ENCODE peak calls at places on chromosome 1, in four cellular contexts. D, C, B and N are unnamed samples.
A peak's percentile ranks its signal among the peaks of the same experiment; 100 is the strongest.

GRCh38 chr1:227557962-227558806 is 5.2 kb upstream of the ZNF678 start:
- DNase-seq in D (no peak), C (no peak), B (no peak), N (no peak)

GRCh38 chr1:24374891-24375786 is 38.4 kb downstream of the STPG1 start:
- DNase-seq in D (peak; percentile 41), C (no peak), B (no peak), N (no peak)

GRCh38 chr1:112589766-112590165 is 29.2 kb downstream of the ST7L start:
- DNase-seq in D (no peak), C (no peak), B (no peak), N (no peak)

GRCh38 chr1:36990928-36991327 is 43.4 kb downstream of the GRIK3 start:
- DNase-seq in D (no peak), C (no peak), B (no peak), N (no peak)

GRCh38 chr1:96979287-96979686 is 257.7 kb downstream of the PTBP2 start:
- DNase-seq in D (no peak), C (no peak), B (no peak), N (no peak)

GRCh38 chr1:184805667-184806295 is 51.1 kb upstream of the EDEM3 start:
- DNase-seq in D (peak; percentile 69), C (peak; percentile 65), B (peak; percentile 55), N (peak; percentile 94)

GRCh38 chr1:8813991-8814390 is 3.4 kb downstream of the RERE start:
- DNase-seq in D (no peak), C (no peak), B (no peak), N (no peak)

GRCh38 chr1:24045766-24046165 is 65.6 kb upstream of the SRSF10 start:
- DNase-seq in D (no peak), C (no peak), B (no peak), N (no peak)

GRCh38 chr1:20477355-20478071 is 8.5 kb downstream of the CAMK2N1 start:
- DNase-seq in D (no peak), C (no peak), B (no peak), N (no peak)

GRCh38 chr1:40710581-40711315 is 19.2 kb downstream of the NFYC start:
- DNase-seq in D (no peak), C (peak; percentile 67), B (no peak), N (no peak)

GRCh38 chr1:22754106-22754768 is 43.6 kb downstream of the EPHB2 start:
- DNase-seq in D (no peak), C (no peak), B (peak; percentile 58), N (no peak)

GRCh38 chr1:234397732-234398131 is 24.5 kb downstream of the COA6 start:
- DNase-seq in D (no peak), C (no peak), B (no peak), N (no peak)

GRCh38 chr1:98325646-98326441 is 335.7 kb upstream of the SNX7 start:
- DNase-seq in D (no peak), C (peak; percentile 2), B (no peak), N (no peak)

GRCh38 chr1:172089768-172090510 is 248.6 kb downstream of the DNM3 start:
- DNase-seq in D (peak; percentile 57), C (peak; percentile 1), B (peak; percentile 50), N (peak; percentile 4)

GRCh38 chr1:228445867-228446584 is 29.4 kb upstream of the TRIM17 start:
- DNase-seq in D (no peak), C (no peak), B (no peak), N (no peak)

GRCh38 chr1:111110197-111110899 is 29.5 kb downstream of the DRAM2 start:
- DNase-seq in D (no peak), C (peak; percentile 77), B (no peak), N (no peak)

GRCh38 chr1:233088613-233089012 is 138.2 kb downstream of the NTPCR start:
- DNase-seq in D (no peak), C (no peak), B (no peak), N (no peak)

GRCh38 chr1:100461222-100461621 is 76.7 kb upstream of the GPR88 start:
- DNase-seq in D (no peak), C (no peak), B (no peak), N (no peak)

GRCh38 chr1:39625462-39626273 is 13.8 kb downstream of the HEYL start:
- DNase-seq in D (no peak), C (no peak), B (no peak), N (no peak)

GRCh38 chr1:12244078-12244477 is 14.2 kb downstream of the VPS13D start:
- DNase-seq in D (no peak), C (no peak), B (no peak), N (peak; percentile 53)

GRCh38 chr1:25167269-25168192 is 64.8 kb downstream of the SYF2 start:
- DNase-seq in D (no peak), C (peak; percentile 93), B (no peak), N (no peak)

GRCh38 chr1:52738863-52739406 is 12.7 kb downstream of the ZYG11B start:
- DNase-seq in D (no peak), C (no peak), B (no peak), N (no peak)

GRCh38 chr1:108534748-108535147 is 25.2 kb upstream of the EEIG2 start:
- DNase-seq in D (no peak), C (no peak), B (no peak), N (no peak)

GRCh38 chr1:95061445-95062006 is 11.2 kb downstream of the ALG14 start:
- DNase-seq in D (no peak), C (no peak), B (no peak), N (peak; percentile 49)

DNA sequence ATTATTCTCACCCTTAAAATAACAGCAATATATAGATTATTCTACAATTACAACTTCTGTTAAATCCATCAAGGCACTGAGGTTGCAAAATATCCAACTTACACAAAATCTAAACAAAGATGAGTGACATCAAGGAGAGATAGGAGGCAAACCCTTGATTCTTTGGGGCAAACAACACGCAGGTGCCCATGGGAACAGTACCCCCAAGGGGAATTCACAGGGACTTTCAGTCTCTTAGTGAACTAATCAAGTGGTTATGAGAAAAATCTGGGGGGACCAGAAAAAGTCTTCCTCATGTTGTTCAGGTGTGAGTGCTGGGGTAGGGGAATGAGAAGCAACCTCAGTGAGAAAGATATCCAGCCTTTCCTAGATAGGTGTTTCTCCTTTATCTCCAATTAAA is 1107.9 kb downstream of the PLA2G4A start:
- DNase-seq in D (no peak), C (no peak), B (no peak), N (no peak)
- TF ChIP-seq CBX5 in D (no peak), C (no peak), B (no peak), N (no peak)

GRCh38 chr1:1085911-1086841 is 12.1 kb upstream of the RNF223 start:
- DNase-seq in D (no peak), C (no peak), B (no peak), N (no peak)

GRCh38 chr1:1084028-1084371 is 9.9 kb upstream of the RNF223 start:
- DNase-seq in D (no peak), C (no peak), B (no peak), N (no peak)

GRCh38 chr1:1083181-1084027 is 9.3 kb upstream of the RNF223 start:
- DNase-seq in D (no peak), C (no peak), B (no peak), N (no peak)

GRCh38 chr1:1085171-1085841 is 11.2 kb upstream of the RNF223 start:
- DNase-seq in D (no peak), C (no peak), B (no peak), N (no peak)

DNA sequence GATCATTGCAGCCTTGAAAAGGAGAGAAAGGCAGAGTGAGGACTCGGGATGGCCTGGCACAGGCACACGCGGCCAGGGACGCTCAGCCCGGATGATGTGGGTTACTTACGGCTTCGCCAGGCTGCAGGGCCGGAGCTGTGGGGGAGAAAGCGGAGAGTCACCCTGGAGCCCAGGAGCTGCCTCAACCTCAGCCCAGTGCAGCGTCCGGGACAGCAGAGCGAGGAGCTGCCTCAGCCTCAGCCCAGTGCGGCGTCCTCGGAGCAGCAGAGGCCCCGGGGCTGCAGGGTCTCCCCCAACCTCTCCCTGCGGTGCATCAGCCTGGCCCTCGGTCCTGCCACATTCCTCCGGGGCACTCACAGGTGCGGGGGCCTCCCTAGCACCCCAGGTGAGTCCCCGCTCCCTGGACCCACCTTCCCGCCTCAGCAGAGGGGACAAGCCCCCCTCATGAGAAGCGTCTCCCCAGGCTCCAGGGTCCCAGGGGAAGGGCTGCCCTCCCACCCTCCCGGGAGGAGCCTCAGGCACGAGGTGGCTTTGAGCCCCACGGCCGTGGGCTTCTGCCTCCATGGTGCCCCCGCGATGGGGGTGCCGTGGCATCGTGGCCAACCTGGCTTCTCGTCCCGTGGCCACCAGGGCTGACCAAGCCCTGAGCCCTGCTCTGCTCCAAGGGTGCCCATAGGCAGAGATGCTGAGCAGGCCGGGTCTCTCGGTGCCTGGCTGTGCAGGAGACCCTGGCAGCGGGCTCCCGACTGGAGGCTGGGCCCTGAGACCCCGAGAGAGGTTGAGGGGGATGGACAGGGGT is 10.5 kb upstream of the RNF223 start:
- DNase-seq in D (no peak), C (no peak), B (no peak), N (no peak)
- TF ChIP-seq KDM1A in D (no peak), C (no peak), B (no peak), N (no peak)

GRCh38 chr1:161505892-161506173 is 576 bp downstream of the FCGR2A start:
- DNase-seq in D (no peak), C (no peak), B (no peak), N (no peak)

GRCh38 chr1:161503394-161503748 is 1.9 kb upstream of the FCGR2A start:
- DNase-seq in D (no peak), C (no peak), B (no peak), N (no peak)

GRCh38 chr1:161502641-161503393 is 2.4 kb upstream of the FCGR2A start:
- DNase-seq in D (no peak), C (no peak), B (no peak), N (peak; percentile 55)

GRCh38 chr1:161510477-161510876 is 5.2 kb downstream of the FCGR2A start:
- DNase-seq in D (no peak), C (no peak), B (no peak), N (no peak)

DNA sequence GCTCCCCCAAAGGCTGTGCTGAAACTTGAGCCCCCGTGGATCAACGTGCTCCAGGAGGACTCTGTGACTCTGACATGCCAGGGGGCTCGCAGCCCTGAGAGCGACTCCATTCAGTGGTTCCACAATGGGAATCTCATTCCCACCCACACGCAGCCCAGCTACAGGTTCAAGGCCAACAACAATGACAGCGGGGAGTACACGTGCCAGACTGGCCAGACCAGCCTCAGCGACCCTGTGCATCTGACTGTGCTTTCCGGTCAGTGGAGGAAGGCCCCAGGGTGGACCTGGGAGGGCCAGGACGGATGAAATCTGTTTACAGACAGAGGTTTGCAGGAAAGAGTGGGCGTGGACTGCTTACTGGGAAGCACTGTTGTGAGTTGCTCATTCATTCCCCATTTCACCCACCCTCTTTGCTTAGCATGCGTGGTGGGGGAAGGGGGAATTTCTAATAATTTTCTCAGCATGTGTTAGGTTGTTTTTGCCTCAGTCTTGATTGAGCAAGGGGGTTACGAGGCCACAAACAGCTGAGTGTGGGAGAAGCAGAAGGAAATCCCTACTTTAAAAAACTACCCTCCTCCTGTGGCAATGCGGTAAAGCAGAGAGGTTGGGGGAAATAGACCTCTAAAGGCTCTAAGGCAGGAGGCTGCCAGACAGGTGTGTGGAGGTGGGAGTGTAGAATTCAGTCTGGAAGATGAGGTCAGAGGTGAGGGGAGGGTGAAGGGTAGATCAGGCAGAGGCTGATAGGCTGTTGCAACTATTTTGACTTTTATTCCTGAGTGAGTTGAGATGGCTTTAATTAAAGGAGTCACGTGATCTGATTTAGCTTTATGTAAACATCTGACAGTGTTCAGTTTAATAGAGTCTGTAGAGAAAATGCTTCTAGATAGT is 1.3 kb downstream of the FCGR2A start:
- DNase-seq in D (no peak), C (peak; percentile 41), B (no peak), N (peak; percentile 85)
- TF ChIP-seq CBX5 in D (no peak), C (no peak), B (no peak), N (no peak)

DNA sequence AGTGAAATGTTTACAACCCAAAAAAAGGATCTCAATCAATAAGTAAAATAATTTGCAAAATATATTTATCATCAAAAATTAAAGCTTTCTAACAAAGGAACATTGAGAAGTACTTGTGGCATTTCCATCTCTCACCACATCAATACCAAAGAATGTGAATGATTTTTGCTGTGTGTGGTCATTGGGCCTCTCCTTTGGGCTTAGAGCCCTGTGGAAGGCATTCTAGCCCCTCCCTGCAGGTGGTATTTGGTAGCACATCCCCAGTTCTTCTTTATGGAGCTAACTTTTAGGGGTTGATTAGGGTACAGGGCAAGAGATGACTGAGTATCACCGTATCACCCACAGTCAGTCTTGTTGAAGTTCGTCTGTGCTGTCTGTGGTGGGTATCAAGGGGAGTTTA is 294.1 kb upstream of the SGIP1 start:
- DNase-seq in D (no peak), C (no peak), B (no peak), N (peak; percentile 4)
- TF ChIP-seq KDM1A in D (no peak), C (no peak), B (no peak), N (no peak)